ENCODE peak calls at places on chromosome 22, in seven cellular contexts. K is Panc1; F is CD8-positive, alpha-beta T cell; E is mesendoderm; V is adrenal gland; R is substantia nigra; P is lung. G is an unnamed sample.

GRCh38 chr22:17109113-17109865 is 11.9 kb downstream of the TMEM121B start:
- DNase-seq in P (no peak), R (no peak), V (no peak), E (no peak), F (no peak), K (no peak), G (no peak)

GRCh38 chr22:22935056-22935545 is 47.5 kb downstream of the IGLL5 start:
- DNase-seq in E (no peak), K (no peak), V (no peak), P (no peak), R (no peak), F (no peak), G (no peak)

GRCh38 chr22:31577711-31578110 is 81.4 kb downstream of the SFI1 start:
- DNase-seq in F (no peak), P (no peak), R (no peak), E (no peak), K (no peak), V (no peak), G (no peak)

GRCh38 chr22:21834869-21835268 is 32.6 kb downstream of the MAPK1 start:
- DNase-seq in R (no peak), K (no peak), E (no peak), F (no peak), P (no peak), V (no peak), G (no peak)

GRCh38 chr22:25763239-25763777 is 21.3 kb downstream of the MYO18B start:
- DNase-seq in P (no peak), E (no peak), R (no peak), F (no peak), K (no peak), V (no peak), G (no peak)

GRCh38 chr22:24156146-24156914 is 25.0 kb upstream of the SUSD2 start:
- DNase-seq in F (peak), E (no peak), P (no peak), V (no peak), R (no peak), K (no peak), G (peak)

GRCh38 chr22:49326558-49326957 is 501.1 kb downstream of the BRD1 start:
- DNase-seq in F (no peak), R (no peak), V (no peak), K (no peak), P (no peak), E (no peak), G (no peak)

GRCh38 chr22:20569059-20570058 is 61.9 kb downstream of the MED15 start:
- DNase-seq in R (no peak), V (peak), P (peak), K (no peak), F (peak), E (no peak), G (no peak)

GRCh38 chr22:22349455-22349836 is 104.9 kb downstream of the VPREB1 start:
- DNase-seq in F (no peak), E (peak), V (no peak), K (no peak), P (no peak), R (no peak), G (no peak)

GRCh38 chr22:33832558-33833151 is 87.6 kb downstream of the LARGE1 start:
- DNase-seq in V (peak), R (peak), P (no peak), F (no peak), K (no peak), E (no peak), G (no peak)

GRCh38 chr22:44316393-44317162 is 3.8 kb upstream of the SHISAL1 start:
- DNase-seq in P (no peak), R (no peak), E (no peak), V (no peak), K (no peak), F (no peak), G (no peak)

GRCh38 chr22:24707477-24707816 is 67.1 kb downstream of the PIWIL3 start:
- DNase-seq in K (no peak), V (no peak), F (no peak), E (peak), R (no peak), P (no peak), G (no peak)

GRCh38 chr22:49692499-49693225 is 135.0 kb downstream of the BRD1 start:
- DNase-seq in F (no peak), E (no peak), K (no peak), P (no peak), R (no peak), V (no peak), G (no peak)

GRCh38 chr22:28008649-28009048 is 89.6 kb upstream of the PITPNB start:
- DNase-seq in R (no peak), K (no peak), V (no peak), P (no peak), E (no peak), F (no peak), G (no peak)

GRCh38 chr22:25404923-25405853 is 159.3 kb upstream of the GRK3 start:
- DNase-seq in P (peak), F (peak), E (no peak), K (no peak), V (peak), R (peak), G (no peak)

GRCh38 chr22:40498454-40499186 is 128.2 kb downstream of the SGSM3 start:
- DNase-seq in P (no peak), F (no peak), E (peak), R (no peak), K (peak), V (no peak), G (no peak)

GRCh38 chr22:49365910-49366309 is 461.8 kb downstream of the BRD1 start:
- DNase-seq in K (no peak), F (no peak), P (no peak), E (no peak), V (no peak), R (no peak), G (no peak)

GRCh38 chr22:27327981-27328721 is 473.4 kb downstream of the MN1 start:
- DNase-seq in K (no peak), V (no peak), E (no peak), F (no peak), R (no peak), P (no peak), G (no peak)

GRCh38 chr22:29338398-29338797 is 22.9 kb upstream of the RASL10A start:
- DNase-seq in P (no peak), F (no peak), K (no peak), E (no peak), R (no peak), V (no peak), G (no peak)

GRCh38 chr22:35065796-35066218 is at the start of gene ISX:
- DNase-seq in V (no peak), P (no peak), E (no peak), K (no peak), F (no peak), R (no peak), G (no peak)

GRCh38 chr22:21587803-21588611 is 20.5 kb downstream of the UBE2L3 start:
- DNase-seq in E (no peak), P (no peak), R (peak), V (no peak), F (no peak), K (no peak), G (peak)

GRCh38 chr22:33124471-33124870 is 66.3 kb upstream of the SYN3 start:
- DNase-seq in R (no peak), P (no peak), F (no peak), E (no peak), V (no peak), K (no peak), G (no peak)

GRCh38 chr22:29625090-29625825 is 21.8 kb downstream of the NF2 start:
- DNase-seq in E (peak), F (peak), V (peak), P (peak), K (no peak), R (peak), G (peak)

GRCh38 chr22:25448435-25449051 is 115.9 kb upstream of the GRK3 start:
- DNase-seq in F (no peak), P (no peak), K (no peak), V (no peak), E (no peak), R (no peak), G (no peak)

GRCh38 chr22:21972293-21972779 is 10.3 kb downstream of the TOP3B start:
- DNase-seq in K (peak), E (peak), F (peak), R (no peak), V (no peak), P (no peak), G (no peak)

GRCh38 chr22:44936201-44936600 is 73.6 kb downstream of the PHF21B start:
- DNase-seq in E (no peak), P (no peak), F (no peak), K (no peak), R (no peak), V (no peak), G (no peak)

GRCh38 chr22:48752451-48753380 is 1075.0 kb downstream of the BRD1 start:
- DNase-seq in P (peak), F (no peak), K (no peak), R (no peak), E (no peak), V (no peak), G (no peak)

GRCh38 chr22:33023119-33023827 is 34.9 kb downstream of the SYN3 start:
- DNase-seq in R (no peak), V (no peak), E (no peak), P (no peak), K (no peak), F (no peak), G (no peak)

GRCh38 chr22:30875481-30876215 is 92.9 kb downstream of the MORC2 start:
- DNase-seq in E (no peak), P (no peak), K (no peak), F (no peak), R (peak), V (peak), G (no peak)

GRCh38 chr22:35661377-35661937 is 13.2 kb downstream of the APOL6 start:
- DNase-seq in P (no peak), E (no peak), R (no peak), V (peak), F (no peak), K (no peak), G (no peak)

GRCh38 chr22:29454186-29454745 is 15.9 kb downstream of the RFPL1 start:
- DNase-seq in V (peak), P (no peak), F (no peak), K (no peak), E (no peak), R (peak), G (peak)

GRCh38 chr22:36470162-36470993 is 11.1 kb downstream of the TXN2 start:
- DNase-seq in E (peak), K (no peak), P (peak), R (peak), V (peak), F (peak), G (peak)

GRCh38 chr22:30238661-30239420 is 7.7 kb downstream of the LIF start:
- DNase-seq in K (no peak), F (no peak), R (no peak), E (peak), V (peak), P (peak), G (no peak)

GRCh38 chr22:38257650-38258246 is 15.1 kb downstream of the TMEM184B start:
- DNase-seq in E (no peak), V (no peak), R (no peak), P (no peak), F (no peak), K (no peak), G (no peak)

GRCh38 chr22:33332538-33332937 is 274.4 kb upstream of the SYN3 start:
- DNase-seq in V (no peak), R (no peak), E (no peak), K (no peak), P (no peak), F (no peak), G (no peak)

GRCh38 chr22:37032535-37033460 is 13.3 kb downstream of the MPST start:
- DNase-seq in V (no peak), E (peak), K (no peak), R (no peak), P (peak), F (no peak), G (no peak)

GRCh38 chr22:31828739-31829138 is 74.9 kb downstream of the DEPDC5 start:
- DNase-seq in V (no peak), K (no peak), F (no peak), R (no peak), P (no peak), E (no peak), G (no peak)

GRCh38 chr22:26894766-26895485 is 237.5 kb downstream of the MIAT start:
- DNase-seq in E (no peak), K (peak), V (peak), P (peak), R (no peak), F (no peak), G (no peak)

GRCh38 chr22:19016081-19016480 is 80.0 kb upstream of the PRODH start:
- DNase-seq in V (no peak), K (no peak), E (no peak), R (peak), F (no peak), P (no peak), G (no peak)

GRCh38 chr22:19022755-19023154 is 86.7 kb upstream of the PRODH start:
- DNase-seq in E (no peak), K (no peak), P (no peak), F (no peak), R (no peak), V (no peak), G (no peak)

GRCh38 chr22:19019029-19019678 is 83.1 kb upstream of the PRODH start:
- DNase-seq in K (no peak), P (no peak), R (no peak), E (no peak), V (no peak), F (no peak), G (no peak)

GRCh38 chr22:19018256-19018655 is 82.2 kb upstream of the PRODH start:
- DNase-seq in F (no peak), V (no peak), E (no peak), P (no peak), K (no peak), R (no peak), G (no peak)

DNA sequence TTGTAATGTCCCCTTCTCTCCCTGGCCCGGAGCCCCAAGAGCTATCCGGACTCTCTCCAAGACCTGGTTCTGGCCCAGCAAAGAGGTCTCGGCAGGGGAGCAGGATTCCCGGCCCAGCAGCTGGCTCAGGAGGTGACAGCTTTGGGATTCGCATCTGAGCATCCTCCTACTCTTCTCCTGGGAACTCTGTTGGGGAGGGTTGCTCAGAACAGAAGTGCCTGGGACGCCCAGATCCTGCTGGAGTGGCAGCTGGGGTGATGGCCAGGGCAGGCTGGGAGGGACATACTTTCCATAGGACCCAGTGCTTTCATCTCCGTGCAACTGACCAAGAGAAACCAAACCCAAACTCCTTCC is 83.6 kb upstream of the PRODH start:
- DNase-seq in E (no peak), P (no peak), K (no peak), F (no peak), R (no peak), V (no peak), G (no peak)
- H3K27ac ChIP-seq in E (no peak), P (no peak), K (no peak), F (no peak), R (no peak), V (no peak), G (no peak)

DNA sequence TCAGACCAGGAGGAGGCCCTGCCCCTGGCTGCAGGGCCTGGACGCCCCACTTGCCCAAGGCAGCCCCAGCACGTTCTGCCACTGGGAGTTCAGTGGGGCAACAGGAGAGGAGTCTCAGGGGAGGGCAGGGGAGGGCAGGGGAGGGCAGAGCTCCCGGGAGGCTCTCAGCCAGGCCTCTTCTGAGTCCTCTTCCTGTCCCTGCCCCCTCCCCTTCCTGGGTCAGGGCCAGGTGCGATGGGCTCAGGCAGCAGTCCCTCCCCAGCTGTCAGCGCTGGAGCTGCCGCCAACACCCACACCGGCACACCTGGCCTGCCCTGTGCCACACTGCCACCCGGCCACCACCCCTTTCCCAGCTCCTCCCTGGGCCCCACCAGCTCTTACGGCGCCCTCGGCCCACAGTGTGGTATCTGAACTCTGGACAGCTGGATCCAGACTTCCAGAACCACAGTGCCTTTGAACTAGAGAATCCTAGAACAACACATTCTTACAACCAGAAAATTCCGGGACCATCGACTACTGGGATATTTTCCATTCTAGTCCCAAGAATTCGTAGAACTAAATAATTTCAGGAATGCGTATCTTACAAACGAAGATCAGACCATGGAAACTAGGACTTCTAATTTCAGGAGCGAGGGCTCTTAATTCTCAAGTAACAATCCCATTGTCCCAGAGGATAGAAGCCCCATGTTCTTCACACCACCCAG is 21.8 kb downstream of the RPL3 start:
- DNase-seq in F (no peak), K (no peak), V (no peak), E (peak), P (no peak), R (no peak), G (no peak)
- H3K27ac ChIP-seq in F (no peak), K (peak), V (peak), E (no peak), P (peak), R (peak), G (peak)

GRCh38 chr22:42685941-42686666 is 34.6 kb downstream of the A4GALT start:
- DNase-seq in R (no peak), V (no peak), E (no peak), P (no peak), F (no peak), K (no peak), G (no peak)

GRCh38 chr22:42682113-42682851 is 33.1 kb upstream of the CYB5R3 start:
- DNase-seq in F (no peak), R (no peak), P (no peak), E (no peak), V (no peak), K (no peak), G (no peak)

GRCh38 chr22:42683599-42684283 is 34.5 kb upstream of the CYB5R3 start:
- DNase-seq in F (no peak), P (no peak), E (no peak), V (no peak), K (no peak), R (peak), G (no peak)

GRCh38 chr22:42686756-42687491 is 33.7 kb downstream of the A4GALT start:
- DNase-seq in E (no peak), F (no peak), R (no peak), V (no peak), K (no peak), P (no peak), G (no peak)

DNA sequence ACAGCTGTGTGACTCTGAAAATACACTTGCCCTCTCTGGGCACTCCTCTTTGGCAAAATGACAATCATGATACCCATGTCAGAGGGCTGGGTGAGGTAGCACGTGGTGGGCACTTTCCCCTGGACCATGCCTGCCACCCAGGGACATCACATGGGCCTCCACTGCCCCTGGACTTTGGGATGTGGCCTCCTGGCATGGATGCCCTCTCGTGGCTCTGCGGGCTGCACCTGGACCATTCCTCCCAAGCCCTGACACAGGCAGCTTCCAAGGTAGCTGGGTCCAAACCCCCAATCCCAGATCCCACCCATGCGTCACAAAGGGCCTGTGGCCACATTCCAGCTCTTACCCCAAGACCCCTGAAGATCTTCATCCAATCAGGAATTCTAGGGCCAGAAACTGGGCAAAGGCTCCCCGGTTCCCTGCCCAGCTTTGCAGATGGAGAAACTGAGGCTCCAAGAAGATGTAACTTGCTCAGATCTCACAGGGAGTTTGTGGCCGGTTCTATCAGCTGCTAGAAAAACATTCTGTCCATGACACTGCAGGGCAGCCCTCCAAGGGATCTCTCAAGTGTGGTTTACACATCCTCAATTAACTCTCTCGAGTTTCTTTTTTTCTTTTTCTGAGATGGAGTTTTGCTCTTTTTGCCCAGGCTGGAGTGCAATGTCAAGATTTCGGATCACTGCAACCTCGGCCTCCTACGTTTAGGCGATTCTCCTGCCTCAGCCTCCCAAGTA is 35.4 kb upstream of the CYB5R3 start:
- DNase-seq in K (no peak), F (no peak), R (no peak), P (no peak), V (no peak), E (no peak), G (no peak)
- H3K27ac ChIP-seq in K (no peak), F (no peak), R (no peak), P (peak), V (peak), E (no peak), G (no peak)

GRCh38 chr22:46754110-46754799 is 8.2 kb upstream of the TBC1D22A start:
- DNase-seq in F (peak), R (no peak), K (peak), E (no peak), V (peak), P (peak), G (no peak)
- H3K27ac ChIP-seq in F (no peak), R (no peak), K (peak), E (no peak), V (peak), P (peak), G (peak)

G was measured in caudate nucleus.